ENCODE peak calls at places on chromosomes 5 and 9, in seven cellular contexts. Y is keratinocyte, F is gastrocnemius medialis, D is uterus, M is A549, B is epithelial cell of prostate, J is substantia nigra. O is an unnamed sample.

GRCh38 chr9:72538926-72539702 is 17.7 kb downstream of the TMC1 start:
- DNase-seq in Y (no peak), F (no peak), D (no peak), M (no peak), B (no peak), J (no peak), O (no peak)

GRCh38 chr5:173395257-173395932 is 67.2 kb upstream of the STC2 start:
- DNase-seq in F (no peak), D (no peak), J (no peak), M (peak), Y (no peak), B (no peak), O (no peak)

GRCh38 chr5:145294321-145294720 is 540.8 kb downstream of the PRELID2 start:
- DNase-seq in J (no peak), F (no peak), D (no peak), B (no peak), Y (no peak), M (no peak), O (no peak)

GRCh38 chr9:109812818-109813281 is 32.9 kb downstream of the PALM2AKAP2 start:
- DNase-seq in D (no peak), Y (no peak), M (no peak), B (no peak), J (no peak), F (no peak), O (no peak)

GRCh38 chr5:140221697-140222223 is 46.8 kb downstream of the CYSTM1 start:
- DNase-seq in M (peak), D (no peak), F (peak), J (no peak), B (peak), Y (no peak), O (no peak)

GRCh38 chr5:72140711-72141110 is 33.4 kb downstream of the MAP1B start:
- DNase-seq in M (no peak), D (no peak), J (no peak), F (no peak), B (no peak), Y (no peak), O (no peak)

GRCh38 chr9:137373611-137373980 is 49.4 kb downstream of the EXD3 start:
- DNase-seq in M (no peak), F (no peak), J (no peak), B (no peak), Y (no peak), D (no peak), O (no peak)

GRCh38 chr9:113616716-113617496 is 153.4 kb downstream of the RGS3 start:
- DNase-seq in F (no peak), Y (no peak), D (no peak), B (no peak), M (no peak), J (no peak), O (no peak)

GRCh38 chr5:53323511-53323910 is 156.9 kb upstream of the FST start:
- DNase-seq in Y (peak), D (no peak), M (no peak), J (no peak), F (no peak), B (peak), O (no peak)

GRCh38 chr5:172719211-172719610 is 51.8 kb downstream of the DUSP1 start:
- DNase-seq in Y (no peak), B (no peak), F (no peak), M (no peak), D (no peak), J (no peak), O (no peak)

GRCh38 chr5:34914671-34915138 is 599 bp downstream of the RAD1 start:
- DNase-seq in J (no peak), Y (no peak), F (peak), M (peak), D (peak), B (no peak), O (no peak)

GRCh38 chr5:95617057-95617456 is 2.8 kb upstream of the GPR150 start:
- DNase-seq in Y (peak), M (no peak), D (no peak), J (no peak), F (no peak), B (peak), O (no peak)

GRCh38 chr9:86202338-86202882 is 57.0 kb downstream of the C9orf153 start:
- DNase-seq in Y (no peak), F (no peak), D (no peak), J (no peak), B (no peak), M (peak), O (no peak)

GRCh38 chr5:29367176-29367833 is 1826.2 kb upstream of the CDH6 start:
- DNase-seq in J (no peak), Y (no peak), D (no peak), F (no peak), B (no peak), M (no peak), O (no peak)

GRCh38 chr5:177116631-177117373 is 16.8 kb upstream of the NSD1 start:
- DNase-seq in J (peak), M (no peak), D (peak), F (peak), Y (peak), B (no peak), O (peak)

GRCh38 chr9:110752766-110753165 is 84.2 kb downstream of the MUSK start:
- DNase-seq in Y (peak), J (no peak), F (no peak), B (peak), D (no peak), M (peak), O (no peak)

GRCh38 chr5:14768838-14769365 is 102.7 kb downstream of the ANKH start:
- DNase-seq in D (no peak), J (no peak), M (no peak), B (no peak), Y (no peak), F (no peak), O (no peak)
- H3K27ac ChIP-seq in D (no peak), J (no peak), M (no peak), B (no peak), Y (no peak), F (peak), O (no peak)

GRCh38 chr5:56328753-56329560 is 95.8 kb upstream of the ANKRD55 start:
- DNase-seq in D (no peak), J (no peak), M (no peak), F (no peak), Y (peak), B (no peak), O (no peak)
- H3K27ac ChIP-seq in D (no peak), J (no peak), M (no peak), F (no peak), Y (peak), B (peak), O (no peak)

GRCh38 chr9:16029056-16029615 is 476.3 kb downstream of the CCDC171 start:
- DNase-seq in D (no peak), F (no peak), Y (no peak), M (no peak), B (no peak), J (no peak), O (no peak)
- H3K27ac ChIP-seq in D (no peak), F (no peak), Y (no peak), M (no peak), B (no peak), J (no peak), O (no peak)

GRCh38 chr9:130448771-130449170 is 4.0 kb downstream of the ASS1 start:
- DNase-seq in F (no peak), J (no peak), D (no peak), Y (no peak), M (no peak), B (no peak), O (no peak)

GRCh38 chr9:130451004-130451390 is 6.2 kb downstream of the ASS1 start:
- DNase-seq in F (no peak), J (no peak), D (no peak), Y (no peak), B (no peak), M (no peak), O (no peak)

GRCh38 chr9:130448035-130448624 is 3.4 kb downstream of the ASS1 start:
- DNase-seq in J (no peak), D (no peak), F (no peak), B (no peak), Y (no peak), M (no peak), O (no peak)

GRCh38 chr9:130451509-130452388 is 7.0 kb downstream of the ASS1 start:
- DNase-seq in B (peak), D (peak), M (peak), J (no peak), F (peak), Y (peak), O (peak)

DNA sequence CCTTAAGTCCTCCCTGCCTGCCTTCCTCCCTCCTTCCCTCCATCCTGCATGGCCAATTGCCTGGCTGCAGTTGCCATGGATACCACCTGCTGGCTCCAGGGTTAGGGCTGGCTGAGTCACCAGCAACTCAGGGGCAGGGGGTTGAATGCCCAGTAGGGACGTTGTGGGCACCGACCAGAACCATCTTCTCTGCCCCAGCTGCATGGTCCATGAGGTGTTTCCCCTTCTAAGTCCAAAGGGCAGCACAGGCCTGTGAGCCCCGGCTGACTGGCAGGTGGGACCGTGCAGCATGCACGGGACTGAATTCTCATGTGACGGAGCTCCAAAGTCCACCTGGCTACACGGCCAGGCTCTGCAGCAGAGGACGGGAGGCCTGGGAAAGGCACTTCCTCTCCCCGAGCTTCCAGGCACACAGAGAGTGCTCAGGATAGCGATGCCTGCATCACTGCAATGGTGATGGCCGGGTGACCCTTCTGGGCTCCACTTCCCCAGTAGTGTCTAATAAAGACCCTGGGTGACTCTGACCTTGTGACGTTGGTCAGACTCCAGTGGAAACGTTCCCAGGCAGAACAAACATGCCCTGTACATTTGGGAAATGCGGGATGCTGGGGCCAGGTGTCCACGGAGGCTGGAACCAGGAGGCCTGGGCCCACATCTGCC is 5.7 kb downstream of the ASS1 start:
- DNase-seq in D (no peak), J (no peak), M (no peak), Y (no peak), F (no peak), B (no peak), O (no peak)
- H3K27ac ChIP-seq in D (peak), J (no peak), M (peak), Y (no peak), F (no peak), B (no peak), O (peak)

GRCh38 chr5:39092581-39093350 is 18.6 kb upstream of the RICTOR start:
- DNase-seq in Y (no peak), M (no peak), J (no peak), D (no peak), F (no peak), B (peak), O (no peak)
- H3K27ac ChIP-seq in Y (peak), M (peak), J (no peak), D (peak), F (no peak), B (peak), O (no peak)

GRCh38 chr5:43008369-43009158 is 31.6 kb downstream of the ANXA2R start:
- DNase-seq in Y (no peak), B (no peak), F (peak), M (peak), J (peak), D (peak), O (peak)
- H3K27ac ChIP-seq in Y (peak), B (peak), F (peak), M (peak), J (peak), D (peak), O (peak)

DNA sequence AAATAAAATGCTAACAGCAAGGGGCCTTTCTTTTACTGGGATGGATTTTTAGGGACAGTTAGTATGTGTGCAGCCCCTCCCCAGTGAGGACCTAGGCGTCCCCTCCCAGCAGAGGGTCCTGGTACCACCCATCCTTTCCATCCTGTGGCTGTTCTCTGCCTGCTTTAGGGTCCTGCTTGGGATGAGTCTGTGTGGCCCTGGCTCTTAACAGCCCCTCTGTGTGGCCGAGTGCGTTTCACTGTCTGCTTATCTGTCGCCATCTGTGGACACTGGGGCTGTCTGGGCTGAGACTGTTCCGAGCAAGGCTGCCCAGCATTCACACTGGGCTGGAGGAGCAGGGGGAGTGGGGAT is 17.0 kb downstream of the WNK2 start:
- DNase-seq in Y (no peak), F (no peak), M (no peak), D (no peak), J (no peak), B (no peak), O (no peak)
- H3K27ac ChIP-seq in Y (no peak), F (peak), M (no peak), D (no peak), J (no peak), B (no peak), O (peak)

GRCh38 chr9:93116049-93116961 is 17.7 kb downstream of the NINJ1 start:
- DNase-seq in B (no peak), J (no peak), Y (no peak), D (peak), M (no peak), F (peak), O (peak)
- H3K27ac ChIP-seq in B (no peak), J (peak), Y (no peak), D (no peak), M (peak), F (peak), O (peak)

DNA sequence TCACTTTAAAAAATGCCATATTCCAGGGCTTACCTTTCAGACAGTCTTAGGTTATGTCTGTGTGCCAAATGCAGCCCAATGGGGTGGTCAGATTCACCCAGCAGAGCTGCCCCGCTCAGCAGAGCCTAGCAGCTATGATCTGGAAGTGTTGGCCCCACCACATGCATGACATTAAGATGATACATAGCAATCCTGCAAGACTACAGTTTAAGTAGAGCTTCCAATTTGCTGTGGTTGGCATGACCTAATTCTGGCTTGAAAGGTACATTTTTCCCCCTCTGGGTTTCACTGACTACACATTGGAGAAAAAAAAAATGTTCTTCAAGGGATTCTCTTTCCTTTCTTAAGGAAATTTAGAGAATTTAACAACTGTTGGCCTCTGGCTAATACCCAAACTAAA is 22.5 kb downstream of the MEF2C start:
- DNase-seq in F (no peak), B (no peak), M (no peak), D (no peak), Y (no peak), J (no peak), O (no peak)
- H3K27ac ChIP-seq in F (peak), B (peak), M (no peak), D (no peak), Y (no peak), J (no peak), O (no peak)

GRCh38 chr5:151664694-151665583 is 21.8 kb downstream of the SPARC start:
- DNase-seq in B (no peak), F (no peak), M (no peak), D (peak), Y (no peak), J (no peak), O (no peak)
- H3K27ac ChIP-seq in B (no peak), F (peak), M (peak), D (peak), Y (no peak), J (peak), O (peak)

O was measured in right atrium auricular region.